ENCODE peak calls at places on chromosomes 16 and 17, in four cellular contexts. I is cardiac muscle cell, S is adipocyte, Z is astrocyte. X is an unnamed sample.

GRCh38 chr16:89052824-89053724 is 40.6 kb upstream of the ACSF3 start:
- DNase-seq in I (no peak), S (no peak), Z (peak), X (peak)

GRCh38 chr17:62869885-62870580 is 61.9 kb upstream of the MARCHF10 start:
- DNase-seq in I (peak), S (peak), Z (peak), X (peak)

GRCh38 chr17:77437017-77437416 is 296.2 kb downstream of the SEC14L1 start:
- DNase-seq in I (peak), S (peak), Z (peak), X (no peak)

GRCh38 chr16:85029413-85029794 is 1.8 kb downstream of the KIAA0513 start:
- DNase-seq in I (peak), S (peak), Z (peak), X (peak)

GRCh38 chr17:49486012-49486641 is 9.0 kb upstream of the NGFR start:
- DNase-seq in I (peak), S (no peak), Z (no peak), X (no peak)

GRCh38 chr16:60203525-60204124 is 1469.5 kb upstream of the GOT2 start:
- DNase-seq in I (peak), S (peak), Z (peak), X (peak)

GRCh38 chr17:37527249-37527851 is 37.7 kb downstream of the DUSP14 start:
- DNase-seq in I (peak), S (peak), Z (peak), X (peak)

GRCh38 chr16:80369559-80369958 is 171.2 kb upstream of the DYNLRB2 start:
- DNase-seq in I (peak), S (peak), Z (peak), X (peak)

GRCh38 chr17:32265896-32266388 is 310 bp downstream of the RHBDL3 start:
- DNase-seq in I (no peak), S (no peak), Z (no peak), X (no peak)

GRCh38 chr17:69733171-69734014 is 318.9 kb downstream of the MAP2K6 start:
- DNase-seq in I (peak), S (peak), Z (peak), X (peak)

GRCh38 chr17:64732336-64733006 is 70.4 kb upstream of the SMURF2 start:
- DNase-seq in I (peak), S (peak), Z (peak), X (no peak)

DNA sequence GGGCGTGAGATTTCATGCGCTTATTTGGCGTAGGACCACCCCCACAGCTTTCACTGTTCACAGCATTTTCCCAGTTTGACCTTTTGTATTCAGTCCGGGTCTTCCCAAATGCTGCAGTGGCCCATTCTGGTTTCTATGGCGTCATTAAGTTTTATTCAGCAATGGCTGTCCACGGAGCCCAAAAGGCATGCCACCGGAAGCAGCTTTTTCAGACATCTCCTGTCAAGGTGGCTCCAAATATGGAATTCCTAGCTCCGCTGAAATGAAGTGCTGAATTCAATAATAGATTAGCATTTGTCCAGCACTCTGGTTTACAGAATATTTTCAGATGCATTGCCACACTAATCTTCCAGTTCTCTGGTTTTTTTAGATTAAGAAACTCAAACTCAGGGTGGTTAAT is 90.6 kb upstream of the FBXO47 start:
- DNase-seq in I (no peak), S (no peak), Z (no peak), X (no peak)
- H3K4me3 ChIP-seq in I (peak), S (peak), Z (peak), X (peak)

DNA sequence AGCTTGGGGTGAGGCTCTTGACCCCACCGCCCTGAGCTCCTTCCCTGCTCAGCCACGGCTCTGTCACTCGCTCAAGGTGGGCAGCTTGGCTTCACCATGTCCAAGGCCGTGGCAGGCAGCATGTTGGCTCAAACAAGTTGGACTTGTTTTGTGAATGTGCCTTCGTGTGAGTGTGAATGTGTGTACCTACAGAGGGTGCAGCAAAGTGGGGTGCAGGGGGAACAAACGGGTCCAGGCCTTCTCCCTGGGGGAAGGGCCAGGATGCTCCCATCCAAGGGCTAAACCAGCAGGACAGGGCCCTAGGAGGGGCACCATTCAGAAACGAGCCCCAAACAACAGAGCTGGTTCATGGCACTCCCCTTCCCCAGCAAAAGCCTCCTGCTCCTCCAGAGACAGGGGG is 4.8 kb downstream of the FA2H start:
- DNase-seq in I (no peak), S (no peak), Z (no peak), X (no peak)
- H3K4me3 ChIP-seq in I (no peak), S (no peak), Z (no peak), X (no peak)

GRCh38 chr16:23310217-23310616 is 8.1 kb downstream of the SCNN1B start:
- DNase-seq in I (no peak), S (no peak), Z (no peak), X (no peak)

GRCh38 chr16:23316232-23316631 is 14.1 kb downstream of the SCNN1B start:
- DNase-seq in I (no peak), S (no peak), Z (no peak), X (no peak)

GRCh38 chr16:23306199-23307100 is 4.3 kb downstream of the SCNN1B start:
- DNase-seq in I (no peak), S (no peak), Z (no peak), X (no peak)

DNA sequence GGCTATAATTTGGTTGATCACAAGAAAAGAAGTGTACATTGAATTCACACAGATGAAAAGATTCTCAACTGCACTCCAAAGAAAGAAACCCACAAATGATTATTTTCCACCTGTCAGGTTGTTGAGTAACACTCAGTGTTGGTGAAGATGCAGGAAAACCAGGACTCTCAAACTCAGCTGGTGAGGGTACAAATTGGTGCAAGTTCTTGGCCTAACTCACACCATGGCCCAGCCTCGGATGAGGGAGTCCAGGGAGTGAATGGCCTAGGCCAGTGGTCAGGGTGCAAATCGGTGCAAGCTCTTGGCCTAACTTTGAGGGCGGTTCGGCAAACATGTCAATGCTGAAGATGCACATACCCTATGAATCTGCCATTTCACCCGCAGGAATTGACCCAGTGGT is 8.6 kb downstream of the SCNN1B start:
- DNase-seq in I (no peak), S (no peak), Z (no peak), X (no peak)
- H3K4me3 ChIP-seq in I (no peak), S (no peak), Z (no peak), X (no peak)

DNA sequence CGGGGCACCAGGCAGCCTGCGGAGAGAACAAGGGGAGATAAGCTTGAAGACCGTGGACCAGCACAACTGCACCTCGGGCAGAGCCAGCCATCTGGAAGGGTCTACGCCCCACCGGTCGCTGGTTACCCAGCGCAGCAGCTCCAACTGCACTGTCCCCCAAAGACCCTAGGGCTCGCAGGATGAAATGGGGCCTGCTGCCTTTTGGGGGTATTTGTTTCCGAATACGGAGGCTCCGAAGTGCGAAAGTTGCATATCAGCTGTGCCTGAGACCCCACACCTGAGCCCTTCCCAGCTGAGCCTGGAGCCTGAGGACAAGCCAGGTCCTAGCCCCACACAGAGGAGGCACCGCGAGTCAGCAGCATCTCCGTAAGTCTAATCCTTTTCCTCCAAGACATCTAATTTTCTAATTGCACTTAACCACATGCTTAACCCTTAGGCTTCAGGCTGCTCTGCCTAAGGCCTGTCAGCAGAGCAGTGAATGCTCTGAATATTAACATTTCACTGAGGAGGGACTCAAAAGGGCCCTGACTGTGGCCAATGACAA is 4.0 kb downstream of the KIFC3 start:
- DNase-seq in I (no peak), S (no peak), Z (no peak), X (no peak)
- H3K4me3 ChIP-seq in I (no peak), S (no peak), Z (no peak), X (no peak)

GRCh38 chr17:29911641-29912177 is 18.3 kb downstream of the SSH2 start:
- DNase-seq in I (no peak), S (no peak), Z (peak), X (no peak)

GRCh38 chr17:29918016-29918415 is 12.0 kb downstream of the SSH2 start:
- DNase-seq in I (no peak), S (no peak), Z (no peak), X (no peak)

GRCh38 chr17:29909604-29910003 is 20.4 kb downstream of the SSH2 start:
- DNase-seq in I (no peak), S (no peak), Z (peak), X (peak)

GRCh38 chr17:29918922-29919856 is 10.8 kb downstream of the SSH2 start:
- DNase-seq in I (no peak), S (peak), Z (peak), X (peak)

DNA sequence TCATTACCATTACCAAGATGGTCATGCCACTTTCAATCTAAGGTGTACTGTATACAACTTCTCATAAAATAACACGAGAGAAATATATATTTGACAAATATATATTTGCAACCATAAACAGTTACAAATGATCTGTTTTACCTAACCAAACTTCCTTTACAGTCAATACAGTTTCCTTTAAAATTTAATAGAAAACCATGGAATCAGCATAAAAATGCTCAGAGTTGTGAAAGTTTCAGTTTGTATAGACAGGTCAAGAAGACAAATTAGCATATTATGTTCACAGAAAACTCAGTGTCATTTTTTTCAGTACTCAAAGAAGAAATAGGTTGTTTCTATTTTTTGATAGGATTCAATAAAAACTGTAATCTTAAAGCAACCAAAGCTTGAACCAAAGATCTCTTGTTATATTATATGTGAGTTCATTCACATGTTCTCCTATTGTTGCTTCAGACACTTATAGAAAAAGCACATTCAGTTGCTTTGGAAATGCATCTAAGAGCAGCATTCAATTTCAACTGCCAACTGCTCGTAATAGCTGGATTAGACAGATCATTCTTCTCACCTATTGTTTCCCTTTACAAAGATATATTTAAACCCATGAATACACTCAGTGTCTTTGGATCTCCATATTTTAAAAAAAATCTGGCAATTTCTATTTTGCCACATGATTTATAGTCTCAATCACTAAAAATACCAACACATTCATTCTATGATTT is 15.1 kb downstream of the SSH2 start:
- DNase-seq in I (no peak), S (no peak), Z (no peak), X (no peak)
- H3K4me3 ChIP-seq in I (no peak), S (no peak), Z (no peak), X (no peak)

GRCh38 chr17:9115446-9116265 is 94.3 kb downstream of the NTN1 start:
- DNase-seq in I (peak), S (peak), Z (peak), X (no peak)
- H3K4me3 ChIP-seq in I (no peak), S (peak), Z (peak), X (peak)